ENCODE peak calls at places on chromosomes 1 and 21, in six cellular contexts. One of them, this sample, is unnamed.

GRCh38 chr1:214513394-214513793 is 38.0 kb downstream of the PTPN14 start:
- DNase-seq in NT2/D1: no peak
- DNase-seq in epithelial cell of esophagus: no peak
- DNase-seq in ureter: no peak
- DNase-seq in stimulated activated CD4-positive, alpha-beta T cell treated with anti-CD3 and anti-CD28 coated beads, Interleukin-15, amount 100 ng/mL, for 1 hour: no peak
- DNase-seq in nephron progenitor cell: no peak
- DNase-seq in this sample: no peak

GRCh38 chr1:5941671-5942070 is 50.6 kb downstream of the NPHP4 start:
- DNase-seq in ureter: peak; percentile 32
- DNase-seq in NT2/D1: no peak
- DNase-seq in stimulated activated CD4-positive, alpha-beta T cell treated with anti-CD3 and anti-CD28 coated beads, Interleukin-15, amount 100 ng/mL, for 1 hour: no peak
- DNase-seq in epithelial cell of esophagus: no peak
- DNase-seq in nephron progenitor cell: no peak
- DNase-seq in this sample: no peak

GRCh38 chr1:87279201-87279860 is 49.3 kb upstream of the LMO4 start:
- DNase-seq in stimulated activated CD4-positive, alpha-beta T cell treated with anti-CD3 and anti-CD28 coated beads, Interleukin-15, amount 100 ng/mL, for 1 hour: no peak
- DNase-seq in NT2/D1: no peak
- DNase-seq in ureter: no peak
- DNase-seq in epithelial cell of esophagus: no peak
- DNase-seq in nephron progenitor cell: no peak
- DNase-seq in this sample: no peak

GRCh38 chr1:6653651-6654290 is 29.1 kb downstream of the THAP3 start:
- DNase-seq in nephron progenitor cell: no peak
- DNase-seq in NT2/D1: no peak
- DNase-seq in ureter: no peak
- DNase-seq in epithelial cell of esophagus: no peak
- DNase-seq in stimulated activated CD4-positive, alpha-beta T cell treated with anti-CD3 and anti-CD28 coated beads, Interleukin-15, amount 100 ng/mL, for 1 hour: no peak
- DNase-seq in this sample: no peak

GRCh38 chr21:46626536-46627302 is 8.8 kb upstream of the PRMT2 start:
- DNase-seq in epithelial cell of esophagus: no peak
- DNase-seq in stimulated activated CD4-positive, alpha-beta T cell treated with anti-CD3 and anti-CD28 coated beads, Interleukin-15, amount 100 ng/mL, for 1 hour: no peak
- DNase-seq in ureter: no peak
- DNase-seq in NT2/D1: no peak
- DNase-seq in nephron progenitor cell: no peak
- DNase-seq in this sample: no peak

GRCh38 chr1:161166669-161167548 is 683 bp downstream of the PPOX start:
- DNase-seq in nephron progenitor cell: peak; percentile 48
- DNase-seq in NT2/D1: no peak
- DNase-seq in stimulated activated CD4-positive, alpha-beta T cell treated with anti-CD3 and anti-CD28 coated beads, Interleukin-15, amount 100 ng/mL, for 1 hour: no peak
- DNase-seq in epithelial cell of esophagus: no peak
- DNase-seq in ureter: no peak
- DNase-seq in this sample: peak; percentile 40

GRCh38 chr1:30043731-30044408 is 679.5 kb downstream of the MATN1 start:
- DNase-seq in ureter: peak; percentile 38
- DNase-seq in epithelial cell of esophagus: no peak
- DNase-seq in stimulated activated CD4-positive, alpha-beta T cell treated with anti-CD3 and anti-CD28 coated beads, Interleukin-15, amount 100 ng/mL, for 1 hour: no peak
- DNase-seq in NT2/D1: no peak
- DNase-seq in nephron progenitor cell: no peak
- DNase-seq in this sample: no peak

GRCh38 chr1:206796984-206797402 is 24.7 kb upstream of the IL10 start:
- DNase-seq in NT2/D1: no peak
- DNase-seq in ureter: no peak
- DNase-seq in nephron progenitor cell: no peak
- DNase-seq in epithelial cell of esophagus: no peak
- DNase-seq in stimulated activated CD4-positive, alpha-beta T cell treated with anti-CD3 and anti-CD28 coated beads, Interleukin-15, amount 100 ng/mL, for 1 hour: no peak
- DNase-seq in this sample: no peak

GRCh38 chr1:17463991-17464390 is 24.5 kb upstream of the RCC2 start:
- DNase-seq in nephron progenitor cell: no peak
- DNase-seq in stimulated activated CD4-positive, alpha-beta T cell treated with anti-CD3 and anti-CD28 coated beads, Interleukin-15, amount 100 ng/mL, for 1 hour: no peak
- DNase-seq in epithelial cell of esophagus: no peak
- DNase-seq in ureter: no peak
- DNase-seq in NT2/D1: no peak
- DNase-seq in this sample: no peak

GRCh38 chr1:24362982-24363614 is 43.9 kb downstream of the GRHL3 start:
- DNase-seq in stimulated activated CD4-positive, alpha-beta T cell treated with anti-CD3 and anti-CD28 coated beads, Interleukin-15, amount 100 ng/mL, for 1 hour: no peak
- DNase-seq in NT2/D1: no peak
- DNase-seq in ureter: no peak
- DNase-seq in nephron progenitor cell: no peak
- DNase-seq in epithelial cell of esophagus: peak; percentile 91
- DNase-seq in this sample: peak; percentile 90

GRCh38 chr1:205631010-205631726 is 643 bp downstream of the ELK4 start:
- DNase-seq in epithelial cell of esophagus: peak; percentile 69
- DNase-seq in nephron progenitor cell: peak; percentile 79
- DNase-seq in ureter: peak; percentile 75
- DNase-seq in NT2/D1: peak; percentile 71
- DNase-seq in stimulated activated CD4-positive, alpha-beta T cell treated with anti-CD3 and anti-CD28 coated beads, Interleukin-15, amount 100 ng/mL, for 1 hour: peak; percentile 67
- DNase-seq in this sample: peak; percentile 48

GRCh38 chr21:44987886-44988606 is 48.2 kb downstream of the SLX9 start:
- DNase-seq in epithelial cell of esophagus: no peak
- DNase-seq in NT2/D1: no peak
- DNase-seq in ureter: no peak
- DNase-seq in stimulated activated CD4-positive, alpha-beta T cell treated with anti-CD3 and anti-CD28 coated beads, Interleukin-15, amount 100 ng/mL, for 1 hour: no peak
- DNase-seq in nephron progenitor cell: no peak
- DNase-seq in this sample: no peak

GRCh38 chr1:66788231-66788939 is 12.7 kb downstream of the INSL5 start:
- DNase-seq in ureter: no peak
- DNase-seq in epithelial cell of esophagus: peak; percentile 89
- DNase-seq in nephron progenitor cell: no peak
- DNase-seq in NT2/D1: no peak
- DNase-seq in stimulated activated CD4-positive, alpha-beta T cell treated with anti-CD3 and anti-CD28 coated beads, Interleukin-15, amount 100 ng/mL, for 1 hour: peak; percentile 7
- DNase-seq in this sample: no peak

GRCh38 chr1:53666566-53666965 is 72.4 kb downstream of the GLIS1 start:
- DNase-seq in nephron progenitor cell: no peak
- DNase-seq in stimulated activated CD4-positive, alpha-beta T cell treated with anti-CD3 and anti-CD28 coated beads, Interleukin-15, amount 100 ng/mL, for 1 hour: no peak
- DNase-seq in NT2/D1: no peak
- DNase-seq in epithelial cell of esophagus: no peak
- DNase-seq in ureter: no peak
- DNase-seq in this sample: no peak

GRCh38 chr1:198549863-198550262 is 9.4 kb upstream of the ATP6V1G3 start:
- DNase-seq in NT2/D1: no peak
- DNase-seq in stimulated activated CD4-positive, alpha-beta T cell treated with anti-CD3 and anti-CD28 coated beads, Interleukin-15, amount 100 ng/mL, for 1 hour: no peak
- DNase-seq in epithelial cell of esophagus: no peak
- DNase-seq in ureter: no peak
- DNase-seq in nephron progenitor cell: no peak
- DNase-seq in this sample: no peak

GRCh38 chr1:175742790-175743459 is 470 bp downstream of the TNR start:
- DNase-seq in epithelial cell of esophagus: peak; percentile 43
- DNase-seq in stimulated activated CD4-positive, alpha-beta T cell treated with anti-CD3 and anti-CD28 coated beads, Interleukin-15, amount 100 ng/mL, for 1 hour: no peak
- DNase-seq in ureter: no peak
- DNase-seq in nephron progenitor cell: peak; percentile 62
- DNase-seq in NT2/D1: peak; percentile 60
- DNase-seq in this sample: peak; percentile 1

GRCh38 chr1:105260018-105260417 is 1510.3 kb downstream of the AMY1C start:
- DNase-seq in stimulated activated CD4-positive, alpha-beta T cell treated with anti-CD3 and anti-CD28 coated beads, Interleukin-15, amount 100 ng/mL, for 1 hour: no peak
- DNase-seq in ureter: no peak
- DNase-seq in nephron progenitor cell: no peak
- DNase-seq in NT2/D1: no peak
- DNase-seq in epithelial cell of esophagus: no peak
- DNase-seq in this sample: no peak

GRCh38 chr1:41345434-41346075 is 15.7 kb upstream of the FOXO6 start:
- DNase-seq in nephron progenitor cell: no peak
- DNase-seq in ureter: no peak
- DNase-seq in epithelial cell of esophagus: no peak
- DNase-seq in NT2/D1: no peak
- DNase-seq in stimulated activated CD4-positive, alpha-beta T cell treated with anti-CD3 and anti-CD28 coated beads, Interleukin-15, amount 100 ng/mL, for 1 hour: no peak
- DNase-seq in this sample: no peak

GRCh38 chr1:85042413-85042812 is 5.9 kb downstream of the MCOLN3 start:
- DNase-seq in epithelial cell of esophagus: no peak
- DNase-seq in ureter: no peak
- DNase-seq in stimulated activated CD4-positive, alpha-beta T cell treated with anti-CD3 and anti-CD28 coated beads, Interleukin-15, amount 100 ng/mL, for 1 hour: no peak
- DNase-seq in NT2/D1: no peak
- DNase-seq in nephron progenitor cell: no peak
- DNase-seq in this sample: no peak

GRCh38 chr1:29327223-29327935 is 91.1 kb downstream of the PTPRU start:
- DNase-seq in stimulated activated CD4-positive, alpha-beta T cell treated with anti-CD3 and anti-CD28 coated beads, Interleukin-15, amount 100 ng/mL, for 1 hour: no peak
- DNase-seq in ureter: no peak
- DNase-seq in NT2/D1: no peak
- DNase-seq in nephron progenitor cell: no peak
- DNase-seq in epithelial cell of esophagus: no peak
- DNase-seq in this sample: no peak

GRCh38 chr1:25685211-25685750 is 68.7 kb downstream of the MAN1C1 start:
- DNase-seq in epithelial cell of esophagus: no peak
- DNase-seq in ureter: no peak
- DNase-seq in nephron progenitor cell: no peak
- DNase-seq in NT2/D1: no peak
- DNase-seq in stimulated activated CD4-positive, alpha-beta T cell treated with anti-CD3 and anti-CD28 coated beads, Interleukin-15, amount 100 ng/mL, for 1 hour: no peak
- DNase-seq in this sample: no peak

GRCh38 chr1:205477759-205478247 is 22.0 kb upstream of the BLACAT1 start:
- DNase-seq in nephron progenitor cell: no peak
- DNase-seq in stimulated activated CD4-positive, alpha-beta T cell treated with anti-CD3 and anti-CD28 coated beads, Interleukin-15, amount 100 ng/mL, for 1 hour: no peak
- DNase-seq in epithelial cell of esophagus: peak; percentile 98
- DNase-seq in ureter: peak; percentile 75
- DNase-seq in NT2/D1: no peak
- DNase-seq in this sample: peak; percentile 25

GRCh38 chr1:201399352-201400126 is 415 bp upstream of the LAD1 start:
- DNase-seq in nephron progenitor cell: peak; percentile 49
- DNase-seq in epithelial cell of esophagus: peak; percentile 82
- DNase-seq in stimulated activated CD4-positive, alpha-beta T cell treated with anti-CD3 and anti-CD28 coated beads, Interleukin-15, amount 100 ng/mL, for 1 hour: no peak
- DNase-seq in ureter: peak; percentile 71
- DNase-seq in NT2/D1: no peak
- DNase-seq in this sample: no peak